ENCODE peak calls at places on chromosomes 7 and 10, in seven cellular contexts. One of them, this sample, is unnamed. For H3K4me1, the result is how much of the 10 kb centered on the place peaks cover.

GRCh38 chr10:8275911-8276310 is 221.4 kb downstream of the GATA3 start:
- DNase-seq in heart left ventricle: no peak
- DNase-seq in small intestine: no peak
- DNase-seq in sigmoid colon: no peak
- DNase-seq in IMR-90: no peak
- DNase-seq in left ventricle myocardium inferior: no peak
- DNase-seq in upper lobe of right lung: no peak
- DNase-seq in this sample: no peak

GRCh38 chr7:140455743-140456142 is 23.6 kb downstream of the MKRN1 start:
- DNase-seq in heart left ventricle: no peak
- DNase-seq in small intestine: no peak
- DNase-seq in IMR-90: no peak
- DNase-seq in sigmoid colon: peak
- DNase-seq in upper lobe of right lung: no peak
- DNase-seq in left ventricle myocardium inferior: no peak
- DNase-seq in this sample: no peak

GRCh38 chr7:27423290-27423689 is 180.7 kb downstream of the EVX1 start:
- DNase-seq in heart left ventricle: no peak
- DNase-seq in sigmoid colon: no peak
- DNase-seq in small intestine: peak
- DNase-seq in left ventricle myocardium inferior: no peak
- DNase-seq in upper lobe of right lung: no peak
- DNase-seq in IMR-90: no peak
- DNase-seq in this sample: no peak

GRCh38 chr7:107948645-107949442 is 54.1 kb downstream of the LAMB1 start:
- DNase-seq in small intestine: peak
- DNase-seq in upper lobe of right lung: no peak
- DNase-seq in IMR-90: peak
- DNase-seq in sigmoid colon: no peak
- DNase-seq in left ventricle myocardium inferior: no peak
- DNase-seq in heart left ventricle: no peak
- DNase-seq in this sample: no peak

GRCh38 chr7:80916770-80917681 is 1.8 kb downstream of the SEMA3C start:
- DNase-seq in left ventricle myocardium inferior: no peak
- DNase-seq in sigmoid colon: no peak
- DNase-seq in small intestine: no peak
- DNase-seq in heart left ventricle: no peak
- DNase-seq in upper lobe of right lung: no peak
- DNase-seq in IMR-90: peak
- DNase-seq in this sample: no peak

GRCh38 chr10:126935263-126935946 is 30.2 kb downstream of the DOCK1 start:
- DNase-seq in small intestine: no peak
- DNase-seq in left ventricle myocardium inferior: no peak
- DNase-seq in upper lobe of right lung: no peak
- DNase-seq in IMR-90: peak
- DNase-seq in sigmoid colon: no peak
- DNase-seq in heart left ventricle: no peak
- DNase-seq in this sample: no peak

GRCh38 chr7:30920584-30921539 is 9.2 kb downstream of the AQP1 start:
- DNase-seq in IMR-90: peak
- DNase-seq in upper lobe of right lung: peak
- DNase-seq in heart left ventricle: peak
- DNase-seq in sigmoid colon: peak
- DNase-seq in small intestine: no peak
- DNase-seq in left ventricle myocardium inferior: peak
- DNase-seq in this sample: peak

GRCh38 chr7:91720255-91720937 is 160.1 kb downstream of the MTERF1 start:
- DNase-seq in left ventricle myocardium inferior: no peak
- DNase-seq in IMR-90: peak
- DNase-seq in small intestine: no peak
- DNase-seq in heart left ventricle: no peak
- DNase-seq in sigmoid colon: no peak
- DNase-seq in upper lobe of right lung: no peak
- DNase-seq in this sample: no peak

GRCh38 chr10:71763352-71764127 is 9.8 kb downstream of the VSIR start:
- DNase-seq in upper lobe of right lung: no peak
- DNase-seq in small intestine: no peak
- DNase-seq in left ventricle myocardium inferior: no peak
- DNase-seq in IMR-90: peak
- DNase-seq in sigmoid colon: no peak
- DNase-seq in heart left ventricle: peak
- DNase-seq in this sample: no peak

GRCh38 chr7:31663072-31663471 is 23.9 kb upstream of the PPP1R17 start:
- DNase-seq in upper lobe of right lung: no peak
- DNase-seq in left ventricle myocardium inferior: no peak
- DNase-seq in IMR-90: no peak
- DNase-seq in small intestine: no peak
- DNase-seq in sigmoid colon: no peak
- DNase-seq in heart left ventricle: no peak
- DNase-seq in this sample: no peak

DNA sequence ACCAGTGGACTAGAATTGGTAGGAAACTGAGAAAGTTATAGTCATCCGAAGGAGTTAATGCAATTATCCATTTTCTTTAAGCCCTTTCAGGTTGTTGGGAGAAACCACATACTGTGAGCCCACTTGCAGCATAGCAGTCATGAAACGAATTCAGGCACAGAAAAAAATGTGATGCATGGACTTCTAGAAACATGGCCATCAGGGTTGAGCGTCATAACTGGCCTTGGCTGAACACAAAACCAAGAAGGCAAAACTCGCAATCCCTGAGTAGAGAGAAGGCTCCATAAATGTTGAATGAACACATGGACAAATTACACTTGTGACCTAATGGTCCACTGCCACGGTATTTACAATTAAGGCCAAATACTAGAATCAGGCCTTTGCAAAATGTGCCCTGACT is 121.9 kb downstream of the FAM107B start:
- DNase-seq in sigmoid colon: no peak
- DNase-seq in small intestine: no peak
- DNase-seq in IMR-90: no peak
- DNase-seq in upper lobe of right lung: no peak
- DNase-seq in left ventricle myocardium inferior: no peak
- DNase-seq in heart left ventricle: no peak
- DNase-seq in this sample: no peak
- H3K4me3 ChIP-seq in sigmoid colon: no peak
- H3K4me3 ChIP-seq in small intestine: no peak
- H3K4me3 ChIP-seq in IMR-90: no peak
- H3K4me3 ChIP-seq in upper lobe of right lung: no peak
- H3K4me3 ChIP-seq in left ventricle myocardium inferior: no peak
- H3K4me3 ChIP-seq in heart left ventricle: no peak
- H3K4me3 ChIP-seq in this sample: no peak

DNA sequence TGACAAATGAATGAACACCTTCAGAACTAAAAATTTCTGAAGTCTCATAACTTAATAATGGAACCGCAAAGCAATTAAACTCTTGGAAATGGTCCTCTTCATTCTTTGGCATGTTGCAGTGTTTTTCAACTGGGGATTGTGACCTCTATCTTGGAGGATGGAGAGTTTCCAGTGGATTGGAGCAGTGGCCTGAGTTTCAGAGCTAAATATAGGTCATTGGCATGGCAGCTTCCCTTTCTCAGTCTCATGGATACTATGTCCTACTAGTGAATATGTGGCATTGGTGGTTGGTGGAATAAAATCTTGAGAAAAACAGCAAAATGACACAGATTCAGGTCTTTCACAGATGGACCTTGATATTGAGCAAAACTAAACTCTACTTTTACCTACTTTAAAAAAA is 24.1 kb upstream of the EPC1 start:
- DNase-seq in left ventricle myocardium inferior: no peak
- DNase-seq in upper lobe of right lung: no peak
- DNase-seq in sigmoid colon: no peak
- DNase-seq in small intestine: no peak
- DNase-seq in IMR-90: no peak
- DNase-seq in heart left ventricle: no peak
- DNase-seq in this sample: no peak
- H3K4me1 ChIP-seq in left ventricle myocardium inferior: half or more
- H3K4me1 ChIP-seq in upper lobe of right lung: under half
- H3K4me1 ChIP-seq in sigmoid colon: half or more
- H3K4me1 ChIP-seq in small intestine: under half
- H3K4me1 ChIP-seq in IMR-90: under half
- H3K4me1 ChIP-seq in heart left ventricle: under half
- H3K4me1 ChIP-seq in this sample: under half

GRCh38 chr10:5297996-5298395 is 66.8 kb upstream of the UCN3 start:
- DNase-seq in upper lobe of right lung: no peak
- DNase-seq in left ventricle myocardium inferior: no peak
- DNase-seq in small intestine: no peak
- DNase-seq in heart left ventricle: no peak
- DNase-seq in IMR-90: no peak
- DNase-seq in sigmoid colon: no peak
- DNase-seq in this sample: no peak
- H3K27ac ChIP-seq in upper lobe of right lung: no peak
- H3K27ac ChIP-seq in left ventricle myocardium inferior: peak
- H3K27ac ChIP-seq in small intestine: peak
- H3K27ac ChIP-seq in heart left ventricle: no peak
- H3K27ac ChIP-seq in IMR-90: no peak
- H3K27ac ChIP-seq in sigmoid colon: no peak
- H3K27ac ChIP-seq in this sample: no peak

GRCh38 chr7:123948122-123948521 is 23.1 kb downstream of the SPAM1 start:
- DNase-seq in sigmoid colon: no peak
- DNase-seq in small intestine: peak
- DNase-seq in left ventricle myocardium inferior: no peak
- DNase-seq in heart left ventricle: no peak
- DNase-seq in upper lobe of right lung: no peak
- DNase-seq in IMR-90: no peak
- DNase-seq in this sample: no peak
- H3K4me3 ChIP-seq in sigmoid colon: no peak
- H3K4me3 ChIP-seq in small intestine: no peak
- H3K4me3 ChIP-seq in left ventricle myocardium inferior: no peak
- H3K4me3 ChIP-seq in heart left ventricle: no peak
- H3K4me3 ChIP-seq in upper lobe of right lung: no peak
- H3K4me3 ChIP-seq in IMR-90: no peak
- H3K4me3 ChIP-seq in this sample: no peak

DNA sequence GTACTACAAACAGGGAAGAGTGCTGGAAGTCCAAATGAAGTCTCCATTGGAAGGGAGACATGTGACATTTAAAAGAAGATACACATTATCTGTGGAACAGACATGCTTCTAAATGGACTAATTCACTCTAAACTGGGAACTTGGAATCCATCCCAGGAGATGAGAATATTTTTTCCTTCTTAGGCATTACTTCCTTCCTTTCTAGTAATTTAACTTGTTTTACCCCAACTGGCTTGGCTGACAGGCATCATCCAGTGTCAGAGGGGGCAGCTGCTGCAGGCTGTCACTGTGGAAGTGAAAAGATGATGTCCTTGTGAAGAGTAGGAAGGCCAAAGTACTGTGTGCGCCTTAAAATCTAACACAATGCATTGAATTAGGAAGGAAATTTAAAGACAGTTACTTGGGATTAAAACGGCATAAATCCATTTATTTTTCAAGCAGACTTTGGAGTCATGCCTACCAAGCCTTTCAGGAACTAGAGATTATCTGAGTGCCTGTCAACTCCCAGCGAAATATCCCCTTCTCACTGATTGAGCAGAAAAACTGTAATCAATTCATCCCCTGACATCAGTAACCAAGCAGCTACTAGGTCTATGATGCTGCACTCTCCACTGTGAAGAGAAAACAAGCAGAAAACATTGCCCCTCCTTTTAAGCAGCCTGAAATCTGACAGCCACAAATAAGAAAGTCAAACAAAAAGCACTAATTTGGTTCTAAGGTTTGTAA is 161.2 kb downstream of the DGKI start:
- DNase-seq in sigmoid colon: no peak
- DNase-seq in IMR-90: no peak
- DNase-seq in left ventricle myocardium inferior: no peak
- DNase-seq in small intestine: no peak
- DNase-seq in upper lobe of right lung: no peak
- DNase-seq in heart left ventricle: no peak
- DNase-seq in this sample: no peak
- H3K4me1 ChIP-seq in sigmoid colon: under half
- H3K4me1 ChIP-seq in IMR-90: under half
- H3K4me1 ChIP-seq in left ventricle myocardium inferior: under half
- H3K4me1 ChIP-seq in small intestine: under half
- H3K4me1 ChIP-seq in upper lobe of right lung: under half
- H3K4me1 ChIP-seq in heart left ventricle: under half
- H3K4me1 ChIP-seq in this sample: under half

DNA sequence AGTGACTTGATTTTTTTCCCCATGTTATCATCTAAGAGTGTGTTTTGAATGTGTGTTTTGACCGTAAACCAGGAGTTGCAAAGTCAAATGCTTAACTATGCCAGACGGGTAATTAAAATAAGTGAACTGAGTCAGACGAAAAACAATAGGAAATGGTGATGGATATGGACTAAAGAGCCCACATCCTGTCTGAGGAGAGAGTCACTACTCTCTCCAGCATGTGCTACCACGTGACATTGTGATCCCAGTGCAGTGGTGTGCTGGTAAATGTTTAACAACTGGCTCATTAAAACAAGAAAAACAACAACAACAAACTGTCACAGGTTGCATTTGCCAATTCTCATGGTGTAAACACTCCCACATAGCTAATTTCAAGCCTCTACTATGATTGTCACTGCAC is 164.3 kb downstream of the SUGCT start:
- DNase-seq in left ventricle myocardium inferior: no peak
- DNase-seq in IMR-90: peak
- DNase-seq in upper lobe of right lung: no peak
- DNase-seq in heart left ventricle: no peak
- DNase-seq in small intestine: no peak
- DNase-seq in sigmoid colon: no peak
- DNase-seq in this sample: no peak
- H3K27ac ChIP-seq in left ventricle myocardium inferior: no peak
- H3K27ac ChIP-seq in IMR-90: no peak
- H3K27ac ChIP-seq in upper lobe of right lung: no peak
- H3K27ac ChIP-seq in heart left ventricle: no peak
- H3K27ac ChIP-seq in small intestine: no peak
- H3K27ac ChIP-seq in sigmoid colon: no peak
- H3K27ac ChIP-seq in this sample: no peak

DNA sequence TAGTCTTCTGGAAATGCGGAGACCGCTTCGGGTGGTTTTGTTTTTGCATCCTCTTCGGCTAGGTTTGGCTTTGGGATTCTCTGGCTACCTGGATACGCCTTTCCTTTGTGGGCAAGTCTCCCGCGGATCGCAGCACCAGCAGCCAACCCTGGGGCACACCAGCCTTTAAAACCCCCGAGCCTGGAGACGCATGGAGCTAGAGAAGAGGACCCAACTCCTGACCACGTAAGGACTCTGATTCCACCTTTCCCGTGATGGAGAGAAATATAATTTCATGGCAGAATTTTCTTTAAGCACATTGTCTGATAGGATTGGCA is 535.4 kb upstream of the GALNT17 start:
- DNase-seq in upper lobe of right lung: no peak
- DNase-seq in small intestine: no peak
- DNase-seq in IMR-90: no peak
- DNase-seq in sigmoid colon: no peak
- DNase-seq in left ventricle myocardium inferior: no peak
- DNase-seq in heart left ventricle: no peak
- DNase-seq in this sample: no peak
- H3K4me3 ChIP-seq in upper lobe of right lung: peak
- H3K4me3 ChIP-seq in small intestine: no peak
- H3K4me3 ChIP-seq in IMR-90: no peak
- H3K4me3 ChIP-seq in sigmoid colon: no peak
- H3K4me3 ChIP-seq in left ventricle myocardium inferior: peak
- H3K4me3 ChIP-seq in heart left ventricle: no peak
- H3K4me3 ChIP-seq in this sample: peak

This sample was measured in tibial artery.